ENCODE peak calls at places on chromosome 22, in four cellular contexts. V is GM23338; P is CD8-positive, alpha-beta T cell; E is heart left ventricle. B is an unnamed sample.

GRCh38 chr22:39135092-39135896 is 17.2 kb downstream of the CBX7 start:
- DNase-seq in V (peak; percentile 91), P (no peak), E (peak; percentile 68), B (peak; percentile 47)

GRCh38 chr22:30031764-30032468 is 48.3 kb upstream of the HORMAD2 start:
- DNase-seq in V (no peak), P (no peak), E (no peak), B (no peak)

GRCh38 chr22:47787501-47788227 is 1025.2 kb downstream of the TBC1D22A start:
- DNase-seq in V (no peak), P (no peak), E (no peak), B (no peak)

GRCh38 chr22:29972121-29972520 is 89.1 kb downstream of the MTMR3 start:
- DNase-seq in V (no peak), P (no peak), E (no peak), B (no peak)

GRCh38 chr22:32745251-32745995 is 56.1 kb upstream of the TIMP3 start:
- DNase-seq in V (peak; percentile 35), P (no peak), E (peak; percentile 78), B (peak; percentile 50)

GRCh38 chr22:31496735-31497146 is 405 bp downstream of the SFI1 start:
- DNase-seq in V (no peak), P (peak; percentile 34), E (peak; percentile 43), B (peak; percentile 23)

GRCh38 chr22:29476116-29476515 is 3.9 kb upstream of the NEFH start:
- DNase-seq in V (peak; percentile 28), P (no peak), E (no peak), B (no peak)

GRCh38 chr22:31326877-31327276 is 19.3 kb downstream of the PATZ1 start:
- DNase-seq in V (no peak), P (no peak), E (no peak), B (no peak)

GRCh38 chr22:38981005-38981658 is 1.0 kb upstream of the APOBEC3B start:
- DNase-seq in V (peak; percentile 76), P (no peak), E (no peak), B (no peak)

GRCh38 chr22:39306456-39307361 is 12.7 kb downstream of the RPL3 start:
- DNase-seq in V (peak; percentile 83), P (peak; percentile 42), E (no peak), B (peak; percentile 47)

GRCh38 chr22:27541831-27542230 is 259.7 kb downstream of the MN1 start:
- DNase-seq in V (no peak), P (no peak), E (no peak), B (no peak)

GRCh38 chr22:26461188-26461810 is 22.3 kb downstream of the HPS4 start:
- DNase-seq in V (peak; percentile 94), P (peak; percentile 30), E (peak; percentile 53), B (peak; percentile 50)

GRCh38 chr22:47626428-47627390 is 864.3 kb downstream of the TBC1D22A start:
- DNase-seq in V (no peak), P (no peak), E (no peak), B (no peak)

GRCh38 chr22:20583471-20583922 is 76.1 kb downstream of the MED15 start:
- DNase-seq in V (peak; percentile 66), P (no peak), E (peak; percentile 65), B (peak; percentile 58)

GRCh38 chr22:46357186-46357500 is 21.6 kb downstream of the TRMU start:
- DNase-seq in V (no peak), P (no peak), E (no peak), B (no peak)

GRCh38 chr22:35409783-35410662 is 10.1 kb downstream of the MCM5 start:
- DNase-seq in V (no peak), P (no peak), E (peak; percentile 48), B (no peak)

GRCh38 chr22:46067159-46068111 is 82.9 kb upstream of the PPARA start:
- DNase-seq in V (no peak), P (no peak), E (no peak), B (peak; percentile 22)

GRCh38 chr22:49042877-49043859 is 784.5 kb downstream of the BRD1 start:
- DNase-seq in V (no peak), P (no peak), E (no peak), B (no peak)

GRCh38 chr22:39662677-39663034 is 92.1 kb downstream of the CACNA1I start:
- DNase-seq in V (peak; percentile 80), P (no peak), E (no peak), B (no peak)

DNA sequence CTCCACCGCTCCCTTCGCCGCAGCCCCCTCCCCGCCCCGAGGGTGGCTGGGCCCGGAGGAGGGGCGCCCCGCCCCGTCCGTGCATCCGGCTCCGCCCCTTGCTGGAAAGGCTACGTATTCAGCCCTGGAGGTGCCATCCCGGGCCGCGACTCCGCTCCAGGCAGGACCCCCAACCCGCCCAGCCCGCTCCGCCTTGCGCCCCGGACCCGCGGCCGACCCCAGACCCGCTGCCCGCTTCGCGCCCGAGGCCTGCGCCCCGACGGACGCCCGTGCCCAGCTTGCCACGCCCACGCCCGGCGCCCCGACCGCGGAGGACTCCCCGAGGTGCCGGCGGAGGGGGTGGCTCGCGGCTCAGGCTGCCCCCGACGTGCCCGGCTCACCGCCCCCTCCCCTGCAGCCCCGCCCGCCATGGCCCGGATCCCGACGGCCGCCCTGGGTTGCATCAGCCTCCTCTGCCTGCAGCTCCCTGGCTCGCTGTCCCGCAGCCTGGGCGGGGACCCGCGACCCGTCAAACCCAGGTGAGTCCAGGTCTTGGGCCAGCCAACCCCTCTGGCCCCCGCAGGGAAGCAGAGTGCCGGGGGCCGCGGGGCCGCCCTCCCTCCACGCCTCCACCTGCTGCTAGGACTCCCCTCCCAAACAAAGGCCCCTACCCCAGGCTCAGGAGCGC is at the start of gene ADM2:
- DNase-seq in V (peak; percentile 87), P (peak; percentile 60), E (no peak), B (no peak)
- H3K4me3 ChIP-seq in V (peak within 1 kb of the TSS; percentile 79), P (peak within 1 kb of the TSS; percentile 45), E (peak within 1 kb of the TSS; percentile 48), B (peak within 1 kb of the TSS; percentile 48)

GRCh38 chr22:43992331-43992821 is 31.7 kb upstream of the PARVB start:
- DNase-seq in V (no peak), P (no peak), E (no peak), B (no peak)
- H3K27me3 ChIP-seq in V (no peaks in the 10 kb centered on the region), P (no peaks in the 10 kb centered on the region), E (no peaks in the 10 kb centered on the region), B (no peaks in the 10 kb centered on the region)

GRCh38 chr22:50148166-50148500 is 22.4 kb upstream of the PANX2 start:
- DNase-seq in V (no peak), P (no peak), E (no peak), B (no peak)
- H3K27ac ChIP-seq in V (no peak overlapping the region), P (no peak overlapping the region), E (no peak overlapping the region), B (no peak overlapping the region)

GRCh38 chr22:19149047-19149883 is 827 bp downstream of the GSC2 start:
- DNase-seq in V (peak; percentile 75), P (no peak), E (no peak), B (no peak)
- H3K4me3 ChIP-seq in V (peak overlapping the region; percentile 64), P (no peak overlapping the region), E (peak overlapping the region; percentile 34), B (peak overlapping the region; percentile 7)

DNA sequence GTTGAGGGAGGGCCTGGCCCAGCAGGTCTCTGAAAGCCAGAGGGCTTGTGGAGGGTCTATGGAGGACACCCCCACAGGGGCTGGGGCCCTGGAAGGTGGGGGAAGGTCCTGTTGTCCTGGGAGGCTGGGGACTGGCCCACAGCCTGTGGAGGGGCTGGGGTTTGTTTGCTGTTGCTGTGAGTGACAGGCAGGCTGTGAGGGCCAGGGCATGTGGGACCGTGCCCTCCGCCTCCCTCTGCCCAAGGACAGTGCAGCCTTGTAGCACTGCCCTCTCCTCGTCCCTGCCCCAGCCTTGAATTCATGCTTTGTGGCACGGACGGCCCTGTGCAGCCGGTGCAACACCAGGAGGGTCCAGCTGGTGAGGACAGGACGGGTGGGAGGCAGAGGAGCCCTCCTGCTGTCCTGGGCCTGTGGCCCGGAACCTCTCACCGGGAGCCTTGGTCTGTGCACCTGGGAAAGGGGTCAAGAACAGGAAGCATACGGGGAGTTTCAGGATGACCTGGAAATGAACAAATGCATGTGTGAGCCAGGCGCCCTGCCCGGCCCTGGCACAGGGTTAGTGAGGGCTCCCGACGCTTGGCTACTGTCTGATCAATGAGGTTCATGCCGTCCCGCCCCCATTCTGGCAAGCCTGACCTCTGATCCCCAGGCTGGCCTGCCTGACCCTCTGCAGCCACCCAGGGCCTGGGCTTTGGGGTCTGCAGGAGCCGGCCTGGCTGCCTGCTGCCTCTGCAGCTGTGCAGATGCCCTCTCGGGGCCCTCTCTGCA is 37.4 kb upstream of the PRODH start:
- DNase-seq in V (no peak), P (no peak), E (no peak), B (no peak)
- H3K27me3 ChIP-seq in V (no peaks in the 10 kb centered on the region), P (no peaks in the 10 kb centered on the region), E (peaks cover 16% of the 10 kb centered on the region), B (peaks cover 20% of the 10 kb centered on the region)

GRCh38 chr22:41431656-41432055 is 14.9 kb downstream of the TOB2 start:
- DNase-seq in V (no peak), P (no peak), E (no peak), B (no peak)

GRCh38 chr22:41429232-41429945 is 17.2 kb downstream of the TOB2 start:
- DNase-seq in V (no peak), P (no peak), E (no peak), B (no peak)

GRCh38 chr22:41429946-41430332 is 16.7 kb downstream of the TOB2 start:
- DNase-seq in V (no peak), P (no peak), E (no peak), B (no peak)

DNA sequence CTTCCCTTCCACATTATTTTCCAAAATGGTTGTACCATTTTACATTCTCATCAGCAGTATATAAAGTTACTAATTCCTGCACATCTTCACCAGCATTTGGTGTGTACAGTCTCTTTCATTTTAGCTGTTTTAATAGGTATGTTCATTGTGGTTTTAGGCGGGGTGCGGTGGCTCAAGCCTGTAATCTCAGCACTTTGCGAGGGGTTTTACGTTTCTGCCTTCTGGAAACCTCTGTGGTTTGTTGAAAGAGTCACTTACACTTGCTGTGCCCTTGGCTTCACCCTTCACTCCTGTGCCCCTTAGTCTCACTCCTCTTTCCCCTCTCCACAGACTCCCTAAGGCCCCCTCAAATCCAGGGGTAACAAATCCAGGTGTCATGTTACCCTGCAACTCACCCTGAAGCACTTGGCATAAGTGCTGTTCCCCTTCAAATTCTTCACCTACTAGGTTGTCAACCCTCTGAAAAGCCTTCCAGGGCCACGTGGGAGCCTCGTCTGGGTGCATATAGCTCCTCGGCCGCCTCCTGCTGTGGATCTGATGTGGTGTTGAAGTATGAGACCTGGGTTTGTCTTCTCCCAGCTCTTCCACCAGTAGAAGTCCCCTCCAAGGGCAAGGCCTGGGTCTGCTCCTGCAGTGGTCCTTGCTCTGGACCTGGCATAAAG is 20.8 kb downstream of the TOB2 start:
- DNase-seq in V (no peak), P (no peak), E (no peak), B (no peak)
- H3K27ac ChIP-seq in V (no peak overlapping the region), P (no peak overlapping the region), E (no peak overlapping the region), B (no peak overlapping the region)

GRCh38 chr22:24145446-24146189 is 35.7 kb upstream of the SUSD2 start:
- DNase-seq in V (no peak), P (no peak), E (no peak), B (no peak)
- H3K4me3 ChIP-seq in V (no peak overlapping the region), P (no peak overlapping the region), E (no peak overlapping the region), B (no peak overlapping the region)

DNA sequence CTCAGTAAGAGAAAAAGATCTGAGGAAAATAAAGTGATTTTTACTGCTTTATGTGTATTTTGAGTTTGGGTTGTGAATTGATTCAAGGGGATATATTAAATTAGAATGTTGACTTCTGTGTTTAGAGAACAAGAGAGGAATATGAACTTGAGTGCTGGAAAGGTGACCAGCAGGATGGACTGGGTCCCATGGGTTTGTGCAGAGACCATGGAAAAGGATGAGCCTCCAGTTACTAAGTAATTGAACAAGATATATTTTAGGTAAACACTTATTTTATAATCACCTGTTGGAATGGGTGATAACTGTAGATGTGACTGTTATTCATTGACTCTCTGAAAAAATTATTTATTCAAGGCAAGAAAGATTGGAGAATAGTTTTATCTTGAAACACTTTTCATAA is 82.0 kb upstream of the TOP3B start:
- DNase-seq in V (no peak), P (no peak), E (no peak), B (no peak)
- H3K27me3 ChIP-seq in V (peaks cover 100% of the 10 kb centered on the region), P (no peaks in the 10 kb centered on the region), E (no peaks in the 10 kb centered on the region), B (peaks cover 16% of the 10 kb centered on the region)

B was measured in heart right ventricle.